ENCODE peak calls at places on chromosomes 12 and 14, in four cellular contexts. V is DND-41, X is mammary epithelial cell, W is fibroblast of lung. F is an unnamed sample.

GRCh38 chr12:120739821-120740613 is 14.4 kb downstream of the ACADS start:
- DNase-seq in W (no peak), V (no peak), X (no peak), F (no peak)

GRCh38 chr12:107337354-107338095 is 244.2 kb upstream of the CRY1 start:
- DNase-seq in W (peak), X (peak), V (no peak), F (no peak)

GRCh38 chr14:65168840-65169239 is 66.5 kb upstream of the MAX start:
- DNase-seq in V (no peak), X (peak), W (no peak), F (no peak)

GRCh38 chr14:21352587-21352986 is 31.2 kb downstream of the SUPT16H start:
- DNase-seq in V (no peak), W (no peak), X (no peak), F (no peak)

GRCh38 chr14:104288272-104288671 is 149.9 kb downstream of the KIF26A start:
- DNase-seq in W (no peak), X (no peak), V (no peak), F (no peak)

GRCh38 chr12:76135456-76135855 is 51.0 kb upstream of the NAP1L1 start:
- DNase-seq in X (no peak), V (no peak), W (peak), F (no peak)

GRCh38 chr14:65019944-65020566 is 33.4 kb downstream of the FNTB start:
- DNase-seq in X (peak), W (peak), V (no peak), F (no peak)

GRCh38 chr14:91374897-91375747 is 42.5 kb downstream of the CCDC88C start:
- DNase-seq in V (peak), W (no peak), X (no peak), F (no peak)

GRCh38 chr12:5745251-5745888 is 199.7 kb downstream of the ANO2 start:
- DNase-seq in V (peak), W (peak), X (peak), F (no peak)

GRCh38 chr14:32004300-32004699 is 72.8 kb upstream of the ARHGAP5 start:
- DNase-seq in X (peak), W (peak), V (no peak), F (no peak)

GRCh38 chr14:49497725-49498348 is 88.3 kb downstream of the RPS29 start:
- DNase-seq in W (peak), X (peak), V (peak), F (no peak)

GRCh38 chr14:86575141-86575540 is 1045.2 kb downstream of the FLRT2 start:
- DNase-seq in V (no peak), X (no peak), W (peak), F (no peak)

GRCh38 chr14:61620130-61620946 is 75.0 kb upstream of the HIF1A start:
- DNase-seq in W (peak), V (no peak), X (peak), F (no peak)

GRCh38 chr14:24690492-24690891 is 56.5 kb upstream of the GZMB start:
- DNase-seq in X (no peak), V (no peak), W (no peak), F (no peak)

DNA sequence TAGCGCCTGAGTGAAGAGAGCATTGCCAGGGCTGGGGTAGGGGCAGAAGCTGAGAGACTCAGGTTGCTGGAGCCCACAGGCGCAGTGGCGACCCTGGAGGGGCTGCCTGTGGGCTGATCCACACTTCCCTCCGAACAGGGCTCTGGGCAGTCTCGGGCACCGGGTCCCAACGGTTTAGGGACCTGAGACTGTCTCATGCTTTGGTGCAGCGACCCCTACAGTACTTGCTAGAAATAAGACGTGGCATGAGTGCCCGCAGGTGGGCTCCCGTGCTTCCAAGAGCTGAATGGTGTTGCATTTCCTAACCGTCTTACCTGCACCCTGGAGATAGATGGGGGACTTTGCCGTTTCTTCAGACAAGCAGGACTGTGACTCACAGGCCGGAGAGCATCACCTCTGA is 57.4 kb downstream of the AACS start:
- DNase-seq in W (no peak), V (no peak), X (no peak), F (no peak)
- TF ChIP-seq CTCF in W (no peak), V (no peak), X (no peak), F (no peak)

DNA sequence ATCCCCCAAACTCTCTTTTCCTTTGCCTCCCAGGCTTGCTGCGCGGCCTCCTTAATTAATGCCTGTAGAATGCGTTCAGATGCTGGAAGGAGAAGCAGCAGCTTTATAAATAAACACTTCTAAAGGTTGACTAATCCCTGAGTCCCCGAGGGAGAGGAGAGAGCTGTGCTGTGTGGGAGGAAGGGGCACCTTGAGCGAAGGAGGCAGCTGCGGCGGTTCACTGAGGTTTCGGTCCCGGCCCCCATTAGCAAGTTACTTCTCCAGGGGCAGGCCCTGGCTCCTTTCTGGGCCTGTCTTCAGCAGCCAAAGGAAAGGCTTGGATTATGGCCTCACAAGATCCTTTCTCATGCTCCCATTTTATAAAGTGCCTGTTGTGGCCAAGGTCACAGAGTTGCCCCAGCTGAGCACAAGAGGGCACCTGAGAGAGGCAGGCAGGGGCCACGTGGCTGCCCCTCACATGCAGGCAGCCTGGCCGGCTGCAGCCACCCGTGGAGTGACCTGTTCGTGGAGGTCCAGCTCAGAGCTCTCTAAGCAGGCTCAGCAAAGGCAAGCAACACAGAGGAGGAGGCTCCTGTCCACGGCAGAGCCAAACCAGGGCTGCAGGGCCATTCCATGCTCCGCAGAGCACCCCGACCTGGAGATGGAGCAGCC is 15.0 kb upstream of the CACNA2D4 start:
- DNase-seq in V (no peak), X (no peak), W (peak), F (no peak)
- TF ChIP-seq CTCF in V (no peak), X (no peak), W (no peak), F (no peak)

GRCh38 chr12:14935031-14935430 is 3.3 kb downstream of the ERP27 start:
- DNase-seq in X (no peak), V (no peak), W (no peak), F (no peak)

GRCh38 chr12:14937014-14937413 is 1.3 kb downstream of the ERP27 start:
- DNase-seq in V (no peak), W (no peak), X (no peak), F (no peak)

GRCh38 chr12:14934511-14934910 is 3.8 kb downstream of the ERP27 start:
- DNase-seq in X (no peak), V (no peak), W (no peak), F (no peak)

GRCh38 chr12:14937689-14938088 is 648 bp downstream of the ERP27 start:
- DNase-seq in W (no peak), X (no peak), V (peak), F (no peak)

DNA sequence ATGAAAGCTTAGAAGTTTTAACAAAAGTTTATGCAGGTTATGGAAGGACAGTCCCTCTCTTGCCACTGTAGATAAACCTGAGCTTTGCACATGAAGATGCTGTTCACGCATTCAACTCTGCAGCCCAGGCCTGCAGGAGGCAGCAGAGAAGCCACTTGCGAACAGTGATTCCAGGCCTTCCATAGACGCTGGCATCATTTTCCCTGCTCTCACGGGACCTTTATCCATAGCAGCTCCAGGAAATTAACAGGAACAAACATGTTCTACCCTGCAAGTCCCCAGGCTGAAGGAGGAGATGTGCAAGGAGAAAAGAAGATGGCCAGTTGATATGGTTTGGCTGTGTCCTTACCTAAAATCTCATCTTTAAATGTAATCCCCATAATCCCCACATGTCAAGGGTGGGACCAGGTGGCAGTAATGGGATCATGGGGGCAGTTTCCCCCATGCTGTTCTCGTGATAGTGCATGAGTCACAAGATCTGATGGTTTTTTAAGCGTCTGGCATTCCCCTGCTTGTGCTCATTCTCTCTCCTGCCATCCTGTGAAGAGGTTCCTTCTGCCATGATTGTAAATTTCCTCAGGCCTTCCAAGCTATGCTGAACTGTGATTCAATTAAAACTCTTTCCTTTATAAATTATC is 2.0 kb downstream of the ERP27 start:
- DNase-seq in X (no peak), V (no peak), W (no peak), F (no peak)
- TF ChIP-seq CTCF in X (peak), V (peak), W (peak), F (no peak)

GRCh38 chr14:63276492-63277342 is 42.0 kb downstream of the GPHB5 start:
- DNase-seq in V (no peak), X (peak), W (peak), F (no peak)
- TF ChIP-seq CTCF in V (peak), X (peak), W (peak), F (no peak)

F was measured in activated B cell treated with CpG ODN at 0.5 μM for 24 hours.